ENCODE peak calls at places on chromosomes 11 and 22, in six cellular contexts. S is neural progenitor cell, B is AG04450, D is OCI-LY7, A is omental fat pad, K is type B pancreatic cell. V is an unnamed sample.

GRCh38 chr11:6927030-6927617 is 898 bp downstream of the ZNF215 start:
- DNase-seq in S (no peak), B (no peak), D (peak), A (no peak), K (no peak), V (no peak)

GRCh38 chr22:32814289-32814865 is 12.9 kb downstream of the TIMP3 start:
- DNase-seq in S (no peak), B (no peak), D (no peak), A (no peak), K (no peak), V (no peak)

GRCh38 chr11:121508449-121508848 is 55.7 kb upstream of the SORL1-AS1 start:
- DNase-seq in S (peak), B (no peak), D (no peak), A (no peak), K (no peak), V (peak)

GRCh38 chr11:34274712-34275398 is 83.0 kb downstream of the ABTB2 start:
- DNase-seq in S (no peak), B (peak), D (no peak), A (peak), K (no peak), V (no peak)

GRCh38 chr11:99418927-99419707 is 398.4 kb downstream of the CNTN5 start:
- DNase-seq in S (peak), B (no peak), D (no peak), A (no peak), K (no peak), V (no peak)

GRCh38 chr11:67699521-67699920 is 25.1 kb upstream of the ALDH3B2 start:
- DNase-seq in S (no peak), B (no peak), D (no peak), A (no peak), K (no peak), V (no peak)

GRCh38 chr11:25119416-25119815 is 622.6 kb downstream of the LUZP2 start:
- DNase-seq in S (no peak), B (no peak), D (no peak), A (no peak), K (no peak), V (no peak)

GRCh38 chr11:67271548-67272284 is 5.4 kb downstream of the GRK2 start:
- DNase-seq in S (no peak), B (no peak), D (peak), A (no peak), K (no peak), V (no peak)

GRCh38 chr22:29342577-29343312 is 27.2 kb upstream of the RASL10A start:
- DNase-seq in S (no peak), B (no peak), D (no peak), A (no peak), K (no peak), V (no peak)

GRCh38 chr11:130399196-130399595 is 29.2 kb downstream of the ADAMTS8 start:
- DNase-seq in S (no peak), B (no peak), D (no peak), A (no peak), K (no peak), V (no peak)
- TF ChIP-seq CTCF in S (no peak), B (no peak), D (no peak), A (no peak), K (no peak), V (no peak)

DNA sequence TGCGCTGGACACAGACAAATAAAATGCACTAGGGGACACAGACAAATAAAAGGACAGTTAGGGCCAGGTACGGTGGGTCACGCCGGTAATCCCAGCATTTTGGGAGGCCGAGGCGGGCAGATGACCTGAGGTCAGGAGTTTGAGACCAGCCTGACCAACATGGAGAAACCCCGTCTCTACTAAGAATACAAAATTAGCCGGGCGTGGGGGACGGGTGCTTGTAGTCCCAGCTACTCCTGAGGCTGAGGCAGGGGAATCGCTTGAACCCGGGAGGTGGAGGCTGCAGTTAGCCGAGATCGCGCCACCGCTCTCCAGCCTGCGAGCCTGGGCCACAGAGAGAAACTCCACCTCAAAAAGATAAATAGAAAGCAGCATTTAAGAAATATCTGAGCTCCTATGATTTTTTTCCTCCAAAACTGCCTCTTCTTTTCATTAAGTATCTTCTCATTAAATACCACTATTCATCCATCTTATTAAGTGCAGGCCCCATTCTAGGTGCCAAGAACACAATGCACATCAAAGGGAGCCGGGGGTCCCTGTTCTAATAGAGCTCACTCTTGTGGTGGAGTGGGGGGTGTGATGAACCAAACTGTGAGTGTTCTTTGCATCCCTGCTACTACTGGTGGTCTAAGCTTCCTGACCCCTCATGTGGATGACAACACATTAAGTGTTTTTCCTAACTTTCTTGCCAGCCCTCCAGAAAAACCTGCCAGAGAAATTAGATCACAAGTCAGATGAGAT is 766 bp upstream of the ZNHIT2 start:
- DNase-seq in S (no peak), B (no peak), D (no peak), A (no peak), K (no peak), V (no peak)
- TF ChIP-seq CTCF in S (no peak), B (no peak), D (no peak), A (no peak), K (peak), V (no peak)

GRCh38 chr11:68959465-68960298 is 21.1 kb downstream of the MRGPRD start:
- DNase-seq in S (no peak), B (no peak), D (no peak), A (no peak), K (no peak), V (no peak)

GRCh38 chr11:68961245-68961644 is 19.5 kb downstream of the MRGPRD start:
- DNase-seq in S (no peak), B (no peak), D (no peak), A (no peak), K (no peak), V (no peak)

GRCh38 chr11:68960299-68961071 is 20.3 kb downstream of the MRGPRD start:
- DNase-seq in S (no peak), B (no peak), D (no peak), A (no peak), K (no peak), V (no peak)

GRCh38 chr11:68963779-68964178 is 17.0 kb downstream of the MRGPRD start:
- DNase-seq in S (no peak), B (no peak), D (no peak), A (no peak), K (no peak), V (no peak)

DNA sequence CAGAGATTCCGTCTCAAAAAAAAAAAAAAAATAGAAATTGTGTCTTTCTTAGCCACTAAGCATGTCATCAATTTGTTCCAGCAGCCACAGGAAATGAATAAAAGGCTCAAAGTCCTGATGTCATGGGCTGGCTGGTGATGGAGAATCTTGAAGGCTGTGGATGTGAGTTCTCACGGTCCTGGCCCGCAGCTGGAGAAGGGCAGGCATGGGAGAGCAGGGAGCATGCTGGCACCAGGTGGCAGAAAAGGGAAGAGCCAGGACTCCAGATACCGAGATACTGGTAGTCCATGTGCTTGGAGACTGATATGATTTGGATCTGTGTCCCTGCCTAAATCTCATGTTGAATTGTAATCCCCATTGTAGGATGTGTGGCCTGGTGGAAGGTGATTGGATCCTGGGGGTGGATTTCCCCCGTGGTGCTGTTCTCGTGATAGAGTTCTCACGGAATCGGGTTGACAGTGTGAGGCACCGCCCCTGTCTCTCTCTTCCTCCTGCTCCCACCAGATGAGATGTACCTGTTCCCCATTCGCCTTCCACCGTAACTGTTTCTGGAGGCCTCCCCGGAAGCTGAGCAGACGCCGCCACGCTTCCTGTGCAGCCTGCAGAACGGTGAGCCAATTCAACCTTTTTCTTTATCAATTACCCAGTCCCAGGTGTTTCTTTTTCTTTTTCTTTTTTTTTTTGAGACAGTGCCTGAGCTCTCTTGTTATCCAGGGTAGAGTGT is 18.1 kb downstream of the MRGPRD start:
- DNase-seq in S (no peak), B (no peak), D (no peak), A (no peak), K (no peak), V (no peak)
- TF ChIP-seq CTCF in S (no peak), B (no peak), D (no peak), A (no peak), K (no peak), V (no peak)

GRCh38 chr11:73206751-73207280 is 11.3 kb upstream of the P2RY2 start:
- DNase-seq in S (no peak), B (no peak), D (no peak), A (no peak), K (no peak), V (no peak)

GRCh38 chr11:73215191-73216134 is 2.6 kb upstream of the P2RY2 start:
- DNase-seq in S (peak), B (no peak), D (no peak), A (no peak), K (no peak), V (no peak)

GRCh38 chr11:73213196-73214143 is 4.6 kb upstream of the P2RY2 start:
- DNase-seq in S (peak), B (no peak), D (no peak), A (no peak), K (no peak), V (no peak)

GRCh38 chr11:73209892-73210291 is 8.2 kb upstream of the P2RY2 start:
- DNase-seq in S (no peak), B (no peak), D (no peak), A (no peak), K (no peak), V (no peak)

DNA sequence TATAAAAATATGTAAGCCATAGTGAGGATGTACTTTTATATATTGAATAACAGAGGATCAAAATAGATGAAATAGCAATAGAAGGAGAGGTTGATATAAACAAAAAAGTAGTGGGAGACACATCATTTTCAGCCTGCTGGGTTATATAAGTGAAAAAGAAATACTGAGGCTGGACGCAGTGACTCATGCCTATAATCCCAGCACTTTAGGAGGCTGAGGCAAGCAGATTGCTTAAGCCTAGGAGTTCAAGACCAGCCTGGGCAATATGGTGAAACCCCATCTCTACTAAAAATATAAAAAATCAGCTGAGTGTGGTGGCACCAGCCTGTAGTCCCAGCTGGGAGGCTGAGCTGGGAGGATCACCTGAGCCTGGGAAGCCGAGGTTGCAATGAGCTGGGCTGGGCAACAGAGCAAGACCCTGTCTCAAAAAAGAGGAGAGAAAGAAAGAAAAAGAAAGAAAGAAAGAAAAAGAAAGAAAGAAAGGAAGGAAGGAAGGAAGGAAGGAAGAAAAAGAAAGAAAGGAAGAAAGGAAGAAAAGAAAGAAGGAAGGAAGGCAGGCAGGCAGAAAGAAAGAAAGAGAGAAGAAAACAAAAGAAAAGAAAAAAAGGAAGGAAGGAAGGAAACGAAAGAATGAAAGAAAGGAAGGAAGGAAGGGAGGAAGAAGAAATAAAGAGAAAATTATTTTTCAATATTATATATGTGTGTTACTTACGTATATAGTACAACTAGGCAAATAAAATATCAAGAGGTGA is 7.0 kb upstream of the P2RY2 start:
- DNase-seq in S (no peak), B (no peak), D (no peak), A (no peak), K (no peak), V (no peak)
- TF ChIP-seq CTCF in S (no peak), B (no peak), D (no peak), A (no peak), K (no peak), V (no peak)

GRCh38 chr11:42770444-42771065 is 541.2 kb upstream of the API5 start:
- DNase-seq in S (peak), B (no peak), D (peak), A (no peak), K (no peak), V (no peak)
- TF ChIP-seq CTCF in S (peak), B (no peak), D (peak), A (no peak), K (peak), V (peak)

GRCh38 chr11:81658722-81659121 is 1074.9 kb downstream of the FAM181B start:
- DNase-seq in S (peak), B (no peak), D (peak), A (no peak), K (no peak), V (no peak)
- TF ChIP-seq CTCF in S (peak), B (peak), D (peak), A (no peak), K (peak), V (peak)

GRCh38 chr11:15841898-15842297 is 514.4 kb downstream of the SOX6 start:
- DNase-seq in S (no peak), B (no peak), D (no peak), A (no peak), K (no peak), V (no peak)
- TF ChIP-seq CTCF in S (no peak), B (no peak), D (no peak), A (no peak), K (no peak), V (no peak)

GRCh38 chr11:45846974-45847907 is at the start of gene CRY2:
- DNase-seq in S (peak), B (peak), D (peak), A (peak), K (peak), V (peak)
- TF ChIP-seq CTCF in S (no peak), B (no peak), D (no peak), A (no peak), K (no peak), V (no peak)

GRCh38 chr11:1101318-1102089 is 26.8 kb downstream of the MUC2 start:
- DNase-seq in S (no peak), B (no peak), D (no peak), A (no peak), K (no peak), V (no peak)
- TF ChIP-seq CTCF in S (no peak), B (no peak), D (no peak), A (no peak), K (no peak), V (no peak)

GRCh38 chr11:35905901-35906661 is 37.8 kb upstream of the LDLRAD3 start:
- DNase-seq in S (no peak), B (no peak), D (no peak), A (no peak), K (no peak), V (no peak)
- TF ChIP-seq CTCF in S (no peak), B (no peak), D (no peak), A (no peak), K (no peak), V (no peak)